ENCODE peak calls at places on chromosomes 7 and 10, in six cellular contexts. One of them, this sample, is unnamed.

GRCh38 chr7:88218836-88219605 is 817 bp downstream of the SRI start:
- DNase-seq in heart right ventricle: peak; percentile 25
- DNase-seq in spleen: peak; percentile 87
- DNase-seq in stomach: peak; percentile 60
- DNase-seq in heart left ventricle: peak; percentile 42
- DNase-seq in uterus: peak; percentile 35
- DNase-seq in this sample: peak; percentile 51

GRCh38 chr7:42745357-42746022 is 166.4 kb downstream of the C7orf25 start:
- DNase-seq in heart right ventricle: peak; percentile 36
- DNase-seq in spleen: no peak
- DNase-seq in stomach: peak; percentile 28
- DNase-seq in heart left ventricle: peak; percentile 33
- DNase-seq in uterus: peak; percentile 39
- DNase-seq in this sample: no peak

GRCh38 chr7:115099906-115100305 is 178.0 kb downstream of the MDFIC start:
- DNase-seq in heart right ventricle: no peak
- DNase-seq in spleen: no peak
- DNase-seq in stomach: no peak
- DNase-seq in heart left ventricle: no peak
- DNase-seq in uterus: no peak
- DNase-seq in this sample: no peak

GRCh38 chr7:131687296-131687695 is 130.9 kb upstream of the PODXL start:
- DNase-seq in heart right ventricle: no peak
- DNase-seq in spleen: no peak
- DNase-seq in stomach: no peak
- DNase-seq in heart left ventricle: no peak
- DNase-seq in uterus: no peak
- DNase-seq in this sample: peak; percentile 18

GRCh38 chr7:105060923-105061322 is 46.9 kb downstream of the KMT2E start:
- DNase-seq in heart right ventricle: no peak
- DNase-seq in spleen: no peak
- DNase-seq in stomach: no peak
- DNase-seq in heart left ventricle: no peak
- DNase-seq in uterus: no peak
- DNase-seq in this sample: no peak

GRCh38 chr7:131011976-131012375 is 278.0 kb upstream of the KLF14 start:
- DNase-seq in heart right ventricle: no peak
- DNase-seq in spleen: no peak
- DNase-seq in stomach: no peak
- DNase-seq in heart left ventricle: no peak
- DNase-seq in uterus: no peak
- DNase-seq in this sample: no peak

GRCh38 chr10:117578999-117579590 is 36.5 kb downstream of the EMX2 start:
- DNase-seq in heart right ventricle: no peak
- DNase-seq in spleen: no peak
- DNase-seq in stomach: no peak
- DNase-seq in heart left ventricle: no peak
- DNase-seq in uterus: no peak
- DNase-seq in this sample: no peak

GRCh38 chr7:134368851-134369533 is 52.3 kb upstream of the SLC35B4 start:
- DNase-seq in heart right ventricle: no peak
- DNase-seq in spleen: no peak
- DNase-seq in stomach: peak; percentile 64
- DNase-seq in heart left ventricle: no peak
- DNase-seq in uterus: no peak
- DNase-seq in this sample: no peak

GRCh38 chr7:106114735-106115383 is 2.7 kb upstream of the SYPL1 start:
- DNase-seq in heart right ventricle: no peak
- DNase-seq in spleen: peak; percentile 83
- DNase-seq in stomach: peak; percentile 29
- DNase-seq in heart left ventricle: no peak
- DNase-seq in uterus: no peak
- DNase-seq in this sample: no peak

GRCh38 chr10:49600046-49600445 is 10.1 kb upstream of the SLC18A3 start:
- DNase-seq in heart right ventricle: no peak
- DNase-seq in spleen: peak; percentile 71
- DNase-seq in stomach: no peak
- DNase-seq in heart left ventricle: no peak
- DNase-seq in uterus: no peak
- DNase-seq in this sample: no peak

GRCh38 chr7:115357213-115357999 is 435.5 kb downstream of the MDFIC start:
- DNase-seq in heart right ventricle: no peak
- DNase-seq in spleen: no peak
- DNase-seq in stomach: no peak
- DNase-seq in heart left ventricle: no peak
- DNase-seq in uterus: no peak
- DNase-seq in this sample: no peak

GRCh38 chr7:35596061-35596460 is 98.9 kb downstream of the HERPUD2 start:
- DNase-seq in heart right ventricle: no peak
- DNase-seq in spleen: no peak
- DNase-seq in stomach: no peak
- DNase-seq in heart left ventricle: no peak
- DNase-seq in uterus: no peak
- DNase-seq in this sample: no peak

GRCh38 chr7:18177815-18178660 is 150.4 kb upstream of the PRPS1L1 start:
- DNase-seq in heart right ventricle: no peak
- DNase-seq in spleen: peak; percentile 83
- DNase-seq in stomach: peak; percentile 47
- DNase-seq in heart left ventricle: no peak
- DNase-seq in uterus: no peak
- DNase-seq in this sample: peak; percentile 39

GRCh38 chr7:135775230-135775629 is 26.6 kb upstream of the FAM180A start:
- DNase-seq in heart right ventricle: no peak
- DNase-seq in spleen: no peak
- DNase-seq in stomach: no peak
- DNase-seq in heart left ventricle: no peak
- DNase-seq in uterus: no peak
- DNase-seq in this sample: no peak

GRCh38 chr7:93016085-93016471 is 101.7 kb downstream of the SAMD9 start:
- DNase-seq in heart right ventricle: no peak
- DNase-seq in spleen: no peak
- DNase-seq in stomach: no peak
- DNase-seq in heart left ventricle: no peak
- DNase-seq in uterus: no peak
- DNase-seq in this sample: no peak

GRCh38 chr7:130872341-130872740 is 138.3 kb upstream of the KLF14 start:
- DNase-seq in heart right ventricle: no peak
- DNase-seq in spleen: no peak
- DNase-seq in stomach: no peak
- DNase-seq in heart left ventricle: no peak
- DNase-seq in uterus: no peak
- DNase-seq in this sample: no peak

GRCh38 chr7:135742371-135742770 is 6.2 kb downstream of the FAM180A start:
- DNase-seq in heart right ventricle: no peak
- DNase-seq in spleen: no peak
- DNase-seq in stomach: no peak
- DNase-seq in heart left ventricle: no peak
- DNase-seq in uterus: no peak
- DNase-seq in this sample: no peak

GRCh38 chr7:122626785-122627184 is 72.1 kb downstream of the RNF133 start:
- DNase-seq in heart right ventricle: no peak
- DNase-seq in spleen: no peak
- DNase-seq in stomach: no peak
- DNase-seq in heart left ventricle: no peak
- DNase-seq in uterus: no peak
- DNase-seq in this sample: no peak

GRCh38 chr7:117837841-117838240 is 35.4 kb downstream of the CTTNBP2 start:
- DNase-seq in heart right ventricle: no peak
- DNase-seq in spleen: no peak
- DNase-seq in stomach: no peak
- DNase-seq in heart left ventricle: no peak
- DNase-seq in uterus: no peak
- DNase-seq in this sample: no peak

GRCh38 chr7:7595451-7595850 is 28.8 kb downstream of the MIOS start:
- DNase-seq in heart right ventricle: no peak
- DNase-seq in spleen: no peak
- DNase-seq in stomach: no peak
- DNase-seq in heart left ventricle: no peak
- DNase-seq in uterus: no peak
- DNase-seq in this sample: no peak

GRCh38 chr7:35781767-35782515 is 18.9 kb upstream of the SEPTIN7 start:
- DNase-seq in heart right ventricle: no peak
- DNase-seq in spleen: no peak
- DNase-seq in stomach: no peak
- DNase-seq in heart left ventricle: no peak
- DNase-seq in uterus: no peak
- DNase-seq in this sample: no peak

GRCh38 chr10:57579926-57580325 is 687.8 kb downstream of the IPMK start:
- DNase-seq in heart right ventricle: no peak
- DNase-seq in spleen: no peak
- DNase-seq in stomach: no peak
- DNase-seq in heart left ventricle: no peak
- DNase-seq in uterus: no peak
- DNase-seq in this sample: no peak

GRCh38 chr10:44298713-44299112 is 86.2 kb downstream of the CXCL12 start:
- DNase-seq in heart right ventricle: no peak
- DNase-seq in spleen: no peak
- DNase-seq in stomach: no peak
- DNase-seq in heart left ventricle: no peak
- DNase-seq in uterus: no peak
- DNase-seq in this sample: no peak

GRCh38 chr7:151327659-151328058 is 14.0 kb upstream of the NUB1 start:
- DNase-seq in heart right ventricle: no peak
- DNase-seq in spleen: no peak
- DNase-seq in stomach: no peak
- DNase-seq in heart left ventricle: no peak
- DNase-seq in uterus: no peak
- DNase-seq in this sample: no peak

GRCh38 chr7:80150621-80151273 is 16.1 kb downstream of the GNAI1 start:
- DNase-seq in heart right ventricle: no peak
- DNase-seq in spleen: no peak
- DNase-seq in stomach: no peak
- DNase-seq in heart left ventricle: no peak
- DNase-seq in uterus: no peak
- DNase-seq in this sample: no peak

GRCh38 chr7:105353752-105354328 is 34.9 kb downstream of the SRPK2 start:
- DNase-seq in heart right ventricle: peak; percentile 33
- DNase-seq in spleen: peak; percentile 85
- DNase-seq in stomach: peak; percentile 49
- DNase-seq in heart left ventricle: peak; percentile 66
- DNase-seq in uterus: peak; percentile 34
- DNase-seq in this sample: no peak

GRCh38 chr10:69345402-69345801 is 67.1 kb downstream of the HK1 start:
- DNase-seq in heart right ventricle: peak; percentile 18
- DNase-seq in spleen: no peak
- DNase-seq in stomach: peak; percentile 79
- DNase-seq in heart left ventricle: no peak
- DNase-seq in uterus: no peak
- DNase-seq in this sample: no peak
- H3K4me1 ChIP-seq in heart right ventricle: peaks cover 80% of the 10 kb centered on the region
- H3K4me1 ChIP-seq in spleen: peaks cover 50% of the 10 kb centered on the region
- H3K4me1 ChIP-seq in stomach: peaks cover 96% of the 10 kb centered on the region
- H3K4me1 ChIP-seq in heart left ventricle: peaks cover 36% of the 10 kb centered on the region
- H3K4me1 ChIP-seq in uterus: no peaks in the 10 kb centered on the region
- H3K4me1 ChIP-seq in this sample: peaks cover 20% of the 10 kb centered on the region

GRCh38 chr10:110498087-110498981 is 627 bp downstream of the DUSP5 start:
- DNase-seq in heart right ventricle: peak; percentile 68
- DNase-seq in spleen: peak; percentile 93
- DNase-seq in stomach: peak; percentile 51
- DNase-seq in heart left ventricle: peak; percentile 59
- DNase-seq in uterus: peak; percentile 58
- DNase-seq in this sample: peak; percentile 49
- H3K27ac ChIP-seq in heart right ventricle: peak overlapping the region; percentile 96
- H3K27ac ChIP-seq in spleen: peak overlapping the region; percentile 90
- H3K27ac ChIP-seq in stomach: peak overlapping the region; percentile 82
- H3K27ac ChIP-seq in heart left ventricle: peak overlapping the region; percentile 93
- H3K27ac ChIP-seq in uterus: peak overlapping the region; percentile 97
- H3K27ac ChIP-seq in this sample: peak overlapping the region; percentile 59

GRCh38 chr7:157006205-157006747 is 4.2 kb downstream of the MNX1 start:
- DNase-seq in heart right ventricle: no peak
- DNase-seq in spleen: peak; percentile 76
- DNase-seq in stomach: no peak
- DNase-seq in heart left ventricle: no peak
- DNase-seq in uterus: no peak
- DNase-seq in this sample: no peak
- H3K4me3 ChIP-seq in heart right ventricle: no peak overlapping the region
- H3K4me3 ChIP-seq in spleen: no peak overlapping the region
- H3K4me3 ChIP-seq in stomach: no peak overlapping the region
- H3K4me3 ChIP-seq in heart left ventricle: no peak overlapping the region
- H3K4me3 ChIP-seq in uterus: no peak overlapping the region
- H3K4me3 ChIP-seq in this sample: no peak overlapping the region

DNA sequence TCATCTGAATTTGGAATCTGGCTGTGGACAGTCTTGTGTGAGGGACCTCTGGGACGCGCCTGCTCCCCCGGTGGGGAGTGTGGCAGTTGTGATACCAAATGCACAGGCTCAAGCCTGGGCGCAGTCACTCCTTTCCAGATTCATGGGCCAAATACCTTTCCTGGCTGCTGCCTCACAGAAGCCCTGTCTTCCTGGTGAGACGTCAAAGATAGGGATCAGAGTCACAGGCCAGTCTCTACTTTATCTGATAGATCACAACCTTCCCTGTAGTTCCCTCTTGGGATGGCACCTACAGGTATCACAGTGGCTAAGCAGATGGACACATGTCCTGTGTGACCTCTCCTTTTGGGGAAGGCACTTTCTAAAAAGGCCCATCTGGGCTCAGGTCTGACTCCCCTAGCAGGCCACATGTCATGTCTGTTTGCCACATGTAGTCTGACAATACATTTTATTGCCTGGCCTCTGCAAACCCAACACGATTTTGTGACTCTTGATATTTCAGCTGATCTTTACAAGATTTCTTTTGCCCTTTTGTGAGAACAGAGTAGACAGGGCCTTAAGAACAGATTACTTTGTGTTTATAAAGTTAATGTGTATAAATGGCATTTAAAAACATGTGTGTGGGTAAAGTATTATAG is 150.1 kb downstream of the SNX10 start:
- DNase-seq in heart right ventricle: no peak
- DNase-seq in spleen: no peak
- DNase-seq in stomach: no peak
- DNase-seq in heart left ventricle: no peak
- DNase-seq in uterus: no peak
- DNase-seq in this sample: no peak
- H3K4me1 ChIP-seq in heart right ventricle: no peaks in the 10 kb centered on the region
- H3K4me1 ChIP-seq in spleen: no peaks in the 10 kb centered on the region
- H3K4me1 ChIP-seq in stomach: no peaks in the 10 kb centered on the region
- H3K4me1 ChIP-seq in heart left ventricle: no peaks in the 10 kb centered on the region
- H3K4me1 ChIP-seq in uterus: no peaks in the 10 kb centered on the region
- H3K4me1 ChIP-seq in this sample: peaks cover 11% of the 10 kb centered on the region

GRCh38 chr7:155619634-155620271 is 24.7 kb upstream of the RBM33 start:
- DNase-seq in heart right ventricle: no peak
- DNase-seq in spleen: no peak
- DNase-seq in stomach: no peak
- DNase-seq in heart left ventricle: no peak
- DNase-seq in uterus: no peak
- DNase-seq in this sample: no peak
- H3K27ac ChIP-seq in heart right ventricle: no peak overlapping the region
- H3K27ac ChIP-seq in spleen: no peak overlapping the region
- H3K27ac ChIP-seq in stomach: peak overlapping the region; percentile 68
- H3K27ac ChIP-seq in heart left ventricle: no peak overlapping the region
- H3K27ac ChIP-seq in uterus: no peak overlapping the region
- H3K27ac ChIP-seq in this sample: no peak overlapping the region